ENCODE peak calls at places on chromosomes 16 and 17, in seven cellular contexts. X, Z, F, D, Y, T and R are unnamed samples.

GRCh38 chr16:71367243-71367976 is 8.9 kb downstream of the CALB2 start:
- DNase-seq in Y (peak), X (peak), D (no peak), T (peak), Z (no peak), F (no peak), R (peak)

GRCh38 chr17:33987162-33987561 is 267.9 kb upstream of the CCL2 start:
- DNase-seq in Y (no peak), F (no peak), T (no peak), D (no peak), X (no peak), Z (no peak), R (no peak)

GRCh38 chr17:46150216-46150963 is 42.8 kb downstream of the KANSL1 start:
- DNase-seq in D (no peak), X (no peak), F (no peak), Z (no peak), Y (no peak), T (no peak), R (no peak)

GRCh38 chr17:21029032-21029431 is 13.8 kb downstream of the USP22 start:
- DNase-seq in F (no peak), T (peak), Y (no peak), D (no peak), X (no peak), Z (no peak), R (no peak)

GRCh38 chr16:50265260-50265659 is 1.1 kb upstream of the ADCY7 start:
- DNase-seq in Y (peak), F (peak), D (peak), X (peak), T (peak), Z (peak), R (peak)

GRCh38 chr17:77675411-77675810 is 283.1 kb upstream of the TNRC6C start:
- DNase-seq in T (no peak), X (no peak), F (no peak), Z (no peak), Y (no peak), D (no peak), R (no peak)

GRCh38 chr16:57809843-57810196 is 7.5 kb upstream of the KIFC3 start:
- DNase-seq in F (no peak), Z (no peak), X (no peak), D (no peak), T (no peak), Y (no peak), R (no peak)

GRCh38 chr16:24036614-24037013 is 200.8 kb downstream of the PRKCB start:
- DNase-seq in Y (peak), F (no peak), T (peak), D (peak), Z (no peak), X (peak), R (peak)

GRCh38 chr16:12538667-12539081 is 265.0 kb downstream of the CPPED1 start:
- DNase-seq in T (no peak), F (no peak), D (no peak), X (no peak), Z (no peak), Y (peak), R (peak)

GRCh38 chr17:8841844-8842243 is 25.6 kb downstream of the PIK3R6 start:
- DNase-seq in X (no peak), Y (no peak), Z (no peak), D (no peak), T (no peak), F (no peak), R (no peak)

GRCh38 chr16:2952679-2953078 is 11.4 kb upstream of the KREMEN2 start:
- DNase-seq in Z (no peak), F (no peak), X (no peak), D (no peak), Y (peak), T (no peak), R (peak)

GRCh38 chr16:3950343-3951193 is 70.1 kb upstream of the CREBBP start:
- DNase-seq in X (peak), Z (peak), D (no peak), Y (no peak), T (peak), F (peak), R (no peak)

GRCh38 chr16:57165923-57166322 is 19.9 kb downstream of the PSME3IP1 start:
- DNase-seq in Y (peak), D (no peak), Z (no peak), T (no peak), F (no peak), X (no peak), R (peak)

GRCh38 chr17:45841883-45842525 is 2.7 kb upstream of the SPPL2C start:
- DNase-seq in F (no peak), D (no peak), X (no peak), Z (no peak), Y (no peak), T (no peak), R (peak)

GRCh38 chr17:31416503-31416923 is 25.0 kb downstream of the RAB11FIP4 start:
- DNase-seq in F (no peak), D (no peak), X (no peak), Y (no peak), Z (no peak), T (no peak), R (no peak)

GRCh38 chr17:82941021-82942001 is 101.5 kb upstream of the ZNF750 start:
- DNase-seq in F (peak), X (no peak), Y (no peak), T (no peak), Z (peak), D (no peak), R (no peak)

GRCh38 chr16:50286681-50287080 is 20.3 kb downstream of the ADCY7 start:
- DNase-seq in Y (no peak), T (no peak), D (no peak), Z (no peak), F (no peak), X (no peak), R (no peak)

GRCh38 chr17:31541559-31541958 is 150.1 kb downstream of the RAB11FIP4 start:
- DNase-seq in Z (no peak), D (no peak), Y (peak), X (no peak), T (no peak), F (no peak), R (no peak)

GRCh38 chr16:27281285-27281684 is 12.7 kb upstream of the NSMCE1 start:
- DNase-seq in X (no peak), F (no peak), Y (no peak), D (no peak), T (no peak), Z (no peak), R (no peak)

GRCh38 chr16:57358527-57359095 is at the start of gene CCL22:
- DNase-seq in T (no peak), Z (no peak), D (no peak), F (no peak), X (peak), Y (no peak), R (no peak)

GRCh38 chr17:74288785-74289184 is 14.8 kb downstream of the DNAI2 start:
- DNase-seq in Z (no peak), D (no peak), X (no peak), T (no peak), Y (no peak), F (no peak), R (no peak)

GRCh38 chr17:27345141-27345904 is 51.4 kb downstream of the WSB1 start:
- DNase-seq in T (peak), Y (no peak), F (no peak), X (no peak), D (no peak), Z (no peak), R (no peak)

GRCh38 chr16:27927266-27927901 is 136.1 kb downstream of the GSG1L start:
- DNase-seq in D (no peak), Z (no peak), T (no peak), Y (no peak), X (no peak), F (no peak), R (no peak)

GRCh38 chr17:69857412-69857835 is 217.6 kb upstream of the KCNJ16 start:
- DNase-seq in F (no peak), X (no peak), Y (no peak), D (no peak), T (peak), Z (no peak), R (no peak)